ENCODE peak calls at places on chromosomes 4 and X, in six cellular contexts. E is prostate gland, P is WERI-Rb-1, J is left ventricle myocardium inferior, W is NB4, Q is ACHN. Y is an unnamed sample.

GRCh38 chr4:41939016-41939623 is 3.9 kb downstream of the TMEM33 start:
- DNase-seq in E (no peak), P (no peak), J (no peak), W (peak), Q (no peak), Y (no peak)

GRCh38 chr4:24794916-24795665 is at the start of gene SOD3:
- DNase-seq in E (peak), P (no peak), J (peak), W (no peak), Q (peak), Y (peak)

GRCh38 chr4:5478116-5478515 is 230.2 kb downstream of the EVC2 start:
- DNase-seq in E (no peak), P (no peak), J (no peak), W (no peak), Q (no peak), Y (no peak)

GRCh38 chr4:29309050-29309449 is 1411.1 kb upstream of the PCDH7 start:
- DNase-seq in E (no peak), P (no peak), J (no peak), W (no peak), Q (no peak), Y (no peak)

GRCh38 chrX:151776113-151776790 is 41.7 kb downstream of the CNGA2 start:
- DNase-seq in E (no peak), P (no peak), J (peak), W (no peak), Q (no peak), Y (no peak)

GRCh38 chrX:129979207-129979920 is 3.1 kb upstream of the BCORL1 start:
- DNase-seq in E (no peak), P (peak), J (no peak), W (peak), Q (no peak), Y (no peak)

GRCh38 chrX:135420831-135421230 is 913 bp upstream of the SMIM10L2A start:
- DNase-seq in E (no peak), P (no peak), J (no peak), W (no peak), Q (no peak), Y (no peak)

GRCh38 chr4:98688416-98689290 is 30.2 kb upstream of the TSPAN5 start:
- DNase-seq in E (no peak), P (no peak), J (no peak), W (peak), Q (peak), Y (peak)

GRCh38 chr4:185145572-185145971 is 2.5 kb downstream of the SLC25A4 start:
- DNase-seq in E (no peak), P (no peak), J (peak), W (no peak), Q (no peak), Y (no peak)

GRCh38 chr4:74320559-74321118 is 12.4 kb downstream of the EPGN start:
- DNase-seq in E (peak), P (peak), J (no peak), W (peak), Q (peak), Y (no peak)

GRCh38 chr4:26028793-26029511 is 114.9 kb downstream of the SMIM20 start:
- DNase-seq in E (peak), P (peak), J (peak), W (peak), Q (peak), Y (no peak)

GRCh38 chrX:12955882-12956703 is 18.8 kb upstream of the TMSB4X start:
- DNase-seq in E (no peak), P (no peak), J (peak), W (peak), Q (peak), Y (no peak)

GRCh38 chr4:184463856-184464255 is 10.5 kb downstream of the IRF2 start:
- DNase-seq in E (no peak), P (no peak), J (no peak), W (no peak), Q (no peak), Y (no peak)

GRCh38 chrX:77415161-77415560 is 32.0 kb upstream of the FGF16 start:
- DNase-seq in E (no peak), P (no peak), J (no peak), W (peak), Q (no peak), Y (peak)

GRCh38 chr4:4599886-4600285 is 58.0 kb upstream of the STX18 start:
- DNase-seq in E (no peak), P (no peak), J (no peak), W (no peak), Q (no peak), Y (no peak)

GRCh38 chr4:138087181-138087714 is 154.9 kb downstream of the SLC7A11 start:
- DNase-seq in E (no peak), P (no peak), J (no peak), W (no peak), Q (no peak), Y (no peak)

GRCh38 chrX:31272472-31272775 is 200.6 kb upstream of the FTHL17 start:
- DNase-seq in E (no peak), P (no peak), J (no peak), W (no peak), Q (no peak), Y (no peak)

Y was measured in T47D.